ENCODE peak calls at places on chromosomes 2 and 18, in ten cellular contexts. X is SK-N-SH, Q is neural crest cell, N is fibroblast of the aortic adventitia, P is GM20000, Z is bronchial epithelial cell, S is HFFc6, B is BJ, G is A673, H is PC-9. M is an unnamed sample.

GRCh38 chr2:172234716-172235661 is 132.3 kb upstream of the DLX2 start:
- DNase-seq in X (peak; percentile 77), Q (peak; percentile 22), N (no peak), P (no peak), Z (no peak), S (no peak), B (no peak), G (no peak), H (no peak), M (no peak)

GRCh38 chr2:2565671-2566070 is 234.6 kb upstream of the MYT1L start:
- DNase-seq in X (no peak), Q (no peak), N (no peak), P (no peak), Z (no peak), S (no peak), B (no peak), G (no peak), H (no peak), M (no peak)

GRCh38 chr2:147847746-147848391 is 3.0 kb downstream of the ACVR2A start:
- DNase-seq in X (no peak), Q (no peak), N (no peak), P (no peak), Z (no peak), S (no peak), B (no peak), G (no peak), H (no peak), M (no peak)

GRCh38 chr2:215684448-215685217 is 248.8 kb upstream of the FN1 start:
- DNase-seq in X (no peak), Q (no peak), N (peak; percentile 88), P (no peak), Z (peak; percentile 50), S (peak; percentile 72), B (peak; percentile 70), G (no peak), H (peak; percentile 71), M (no peak)

GRCh38 chr18:46536215-46536874 is 120.7 kb downstream of the LOXHD1 start:
- DNase-seq in X (no peak), Q (no peak), N (no peak), P (no peak), Z (peak; percentile 89), S (no peak), B (no peak), G (peak; percentile 49), H (peak; percentile 53), M (no peak)

GRCh38 chr2:225378984-225379383 is 20.5 kb upstream of the NYAP2 start:
- DNase-seq in X (no peak), Q (no peak), N (no peak), P (no peak), Z (no peak), S (no peak), B (no peak), G (no peak), H (no peak), M (no peak)

GRCh38 chr18:21203096-21203495 is 38.9 kb upstream of the GREB1L start:
- DNase-seq in X (no peak), Q (no peak), N (no peak), P (no peak), Z (no peak), S (no peak), B (no peak), G (no peak), H (no peak), M (no peak)

GRCh38 chr2:57987835-57988573 is 58.6 kb upstream of the VRK2 start:
- DNase-seq in X (no peak), Q (no peak), N (peak; percentile 47), P (no peak), Z (no peak), S (no peak), B (no peak), G (no peak), H (no peak), M (no peak)

GRCh38 chr2:206981739-206982336 is 42.5 kb downstream of the CPO start:
- DNase-seq in X (peak; percentile 68), Q (peak; percentile 64), N (peak; percentile 80), P (peak; percentile 17), Z (peak; percentile 52), S (peak; percentile 59), B (no peak), G (peak; percentile 65), H (no peak), M (peak; percentile 59)

GRCh38 chr2:153388246-153388645 is 90.3 kb downstream of the RPRM start:
- DNase-seq in X (no peak), Q (no peak), N (no peak), P (no peak), Z (peak; percentile 11), S (no peak), B (no peak), G (no peak), H (no peak), M (no peak)

GRCh38 chr2:113111121-113111520 is 16.3 kb upstream of the IL1RN start:
- DNase-seq in X (no peak), Q (no peak), N (no peak), P (no peak), Z (no peak), S (no peak), B (no peak), G (no peak), H (no peak), M (no peak)

GRCh38 chr2:12501469-12502147 is 215.1 kb upstream of the TRIB2 start:
- DNase-seq in X (no peak), Q (no peak), N (no peak), P (peak; percentile 69), Z (no peak), S (no peak), B (no peak), G (peak; percentile 24), H (no peak), M (no peak)

GRCh38 chr2:23801396-23801795 is 125.5 kb downstream of the ATAD2B start:
- DNase-seq in X (no peak), Q (no peak), N (peak; percentile 72), P (no peak), Z (peak; percentile 54), S (peak; percentile 39), B (peak; percentile 28), G (no peak), H (peak; percentile 52), M (peak; percentile 32)

GRCh38 chr2:62410926-62411456 is 95.0 kb downstream of the TMEM17 start:
- DNase-seq in X (no peak), Q (no peak), N (no peak), P (no peak), Z (peak; percentile 26), S (no peak), B (no peak), G (no peak), H (peak; percentile 75), M (no peak)

GRCh38 chr2:62413116-62413663 is 92.8 kb downstream of the TMEM17 start:
- DNase-seq in X (no peak), Q (no peak), N (no peak), P (no peak), Z (no peak), S (no peak), B (no peak), G (no peak), H (no peak), M (no peak)

GRCh38 chr2:62410015-62410453 is 96.0 kb downstream of the TMEM17 start:
- DNase-seq in X (no peak), Q (no peak), N (peak; percentile 9), P (no peak), Z (no peak), S (no peak), B (no peak), G (no peak), H (no peak), M (no peak)

GRCh38 chr2:62415019-62415431 is 91.0 kb downstream of the TMEM17 start:
- DNase-seq in X (no peak), Q (no peak), N (no peak), P (peak; percentile 68), Z (no peak), S (no peak), B (no peak), G (no peak), H (no peak), M (no peak)

GRCh38 chr2:62412347-62412742 is 93.7 kb downstream of the TMEM17 start:
- DNase-seq in X (no peak), Q (no peak), N (peak; percentile 18), P (no peak), Z (peak; percentile 48), S (no peak), B (no peak), G (no peak), H (peak; percentile 70), M (no peak)
- TF ChIP-seq CTCF in X (no peak), Q (peak; percentile 47), N (no peak), P (no peak), Z (no peak), S (peak; percentile 53), B (no peak), G (no peak), H (no peak), M (no peak)

DNA sequence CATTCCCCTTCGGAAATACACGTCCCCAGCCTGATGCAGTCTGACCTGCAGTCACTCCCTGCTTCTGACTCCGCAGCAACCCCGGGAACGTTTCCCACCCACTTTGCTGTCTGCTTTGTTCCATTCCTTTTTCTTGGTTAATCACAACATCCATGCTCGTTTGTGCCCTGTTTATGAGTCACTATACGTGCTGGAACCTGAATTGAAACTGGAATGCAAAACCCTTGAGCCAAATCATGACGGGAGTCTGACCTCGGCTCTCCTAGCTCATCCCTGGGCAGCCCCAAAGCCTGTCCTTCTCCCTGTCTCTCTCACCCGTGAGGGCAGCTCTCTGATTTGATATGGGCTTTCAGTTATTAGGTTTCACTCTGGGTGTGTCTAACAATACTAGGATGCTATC is 57.1 kb upstream of the RNF152 start:
- DNase-seq in X (no peak), Q (no peak), N (peak; percentile 85), P (no peak), Z (peak; percentile 99), S (peak; percentile 67), B (peak; percentile 67), G (no peak), H (no peak), M (no peak)
- TF ChIP-seq CTCF in X (no peak), Q (no peak), N (no peak), P (no peak), Z (no peak), S (no peak), B (no peak), G (no peak), H (no peak), M (no peak)

GRCh38 chr2:138846216-138846821 is 66.1 kb upstream of the NXPH2 start:
- DNase-seq in X (peak; percentile 47), Q (no peak), N (peak; percentile 31), P (peak; percentile 41), Z (peak; percentile 40), S (no peak), B (no peak), G (peak; percentile 77), H (no peak), M (no peak)

GRCh38 chr2:138842341-138842740 is 62.2 kb upstream of the NXPH2 start:
- DNase-seq in X (no peak), Q (no peak), N (no peak), P (no peak), Z (no peak), S (no peak), B (no peak), G (no peak), H (no peak), M (no peak)

GRCh38 chr2:138841459-138841858 is 61.3 kb upstream of the NXPH2 start:
- DNase-seq in X (no peak), Q (no peak), N (no peak), P (no peak), Z (no peak), S (no peak), B (no peak), G (no peak), H (no peak), M (no peak)
- TF ChIP-seq CTCF in X (no peak), Q (no peak), N (peak; percentile 1), P (no peak), Z (no peak), S (no peak), B (no peak), G (no peak), H (no peak), M (no peak)

GRCh38 chr2:33670392-33670937 is 71.4 kb upstream of the FAM98A start:
- DNase-seq in X (no peak), Q (no peak), N (no peak), P (no peak), Z (no peak), S (no peak), B (no peak), G (no peak), H (no peak), M (no peak)
- TF ChIP-seq CTCF in X (no peak), Q (peak; percentile 21), N (peak; percentile 11), P (no peak), Z (peak; percentile 14), S (peak; percentile 35), B (no peak), G (peak; percentile 35), H (peak; percentile 27), M (no peak)

M was measured in AG09319.